ENCODE peak calls at places on chromosomes 4 and X, in seven cellular contexts. O is mesenchymal stem cell, E is lung, I is Peyer's patch, S is heart left ventricle, X is upper lobe of left lung, G is keratinocyte. D is an unnamed sample. For H3K4me1 and H3K36me3, the result is how much of the 10 kb centered on the place peaks cover.

GRCh38 chrX:69136546-69137331 is 28.5 kb downstream of the PJA1 start:
- DNase-seq in X (no peak), O (peak), S (no peak), E (no peak), G (no peak), I (no peak), D (no peak)

GRCh38 chr4:55475394-55476243 is 71.1 kb downstream of the CLOCK start:
- DNase-seq in O (peak), G (no peak), X (no peak), E (no peak), S (no peak), I (no peak), D (no peak)

GRCh38 chr4:83771113-83771705 is 235.3 kb downstream of the GPAT3 start:
- DNase-seq in X (peak), S (no peak), I (no peak), G (no peak), E (peak), O (peak), D (peak)

GRCh38 chrX:129239371-129239770 is 283.9 kb downstream of the SMARCA1 start:
- DNase-seq in I (no peak), G (no peak), O (no peak), E (no peak), S (no peak), X (no peak), D (no peak)

GRCh38 chr4:103425406-103425805 is 227.3 kb upstream of the CENPE start:
- DNase-seq in I (no peak), G (no peak), X (no peak), O (no peak), E (no peak), S (no peak), D (no peak)

GRCh38 chrX:150088766-150089518 is 150.7 kb upstream of the EOLA2 start:
- DNase-seq in S (no peak), E (no peak), I (no peak), G (no peak), X (no peak), O (no peak), D (no peak)

GRCh38 chr4:103626296-103626695 is 93.5 kb downstream of the TACR3 start:
- DNase-seq in I (no peak), S (no peak), O (no peak), G (no peak), X (no peak), E (no peak), D (no peak)

GRCh38 chr4:8370835-8371234 is 69.7 kb downstream of the ACOX3 start:
- DNase-seq in E (no peak), O (no peak), I (no peak), S (no peak), X (no peak), G (no peak), D (no peak)

GRCh38 chr4:12729384-12729783 is 754.8 kb downstream of the RAB28 start:
- DNase-seq in O (peak), I (no peak), X (no peak), E (no peak), G (no peak), S (no peak), D (no peak)

GRCh38 chrX:10401239-10401638 is 219.1 kb downstream of the MID1 start:
- DNase-seq in X (no peak), S (no peak), E (no peak), G (no peak), O (no peak), I (no peak), D (no peak)

GRCh38 chr4:184275766-184276165 is 58.1 kb upstream of the ENPP6 start:
- DNase-seq in G (no peak), X (no peak), S (no peak), O (no peak), E (no peak), I (no peak), D (no peak)

GRCh38 chr4:154578919-154579318 is 11.6 kb downstream of the FGA start:
- DNase-seq in I (no peak), E (no peak), O (no peak), X (no peak), G (no peak), S (no peak), D (no peak)

GRCh38 chr4:173748353-173748752 is 218.3 kb upstream of the HAND2 start:
- DNase-seq in G (no peak), I (no peak), S (no peak), E (no peak), X (no peak), O (peak), D (no peak)

GRCh38 chr4:122632396-122633143 is 11.7 kb upstream of the IL21 start:
- DNase-seq in I (no peak), X (peak), S (no peak), G (no peak), O (no peak), E (no peak), D (no peak)

GRCh38 chr4:1300466-1301455 is 11.1 kb downstream of the MAEA start:
- DNase-seq in E (peak), G (peak), I (no peak), X (peak), O (peak), S (peak), D (no peak)

GRCh38 chrX:7993873-7994272 is 66.7 kb upstream of the PNPLA4 start:
- DNase-seq in O (no peak), S (no peak), G (no peak), I (no peak), X (no peak), E (no peak), D (no peak)

GRCh38 chrX:39476596-39476995 is 621.2 kb downstream of the BCOR start:
- DNase-seq in X (no peak), S (no peak), O (no peak), G (no peak), E (no peak), I (no peak), D (no peak)

GRCh38 chrX:11435568-11435967 is 142.4 kb downstream of the AMELX start:
- DNase-seq in S (no peak), X (no peak), I (no peak), G (no peak), E (no peak), O (peak), D (no peak)

GRCh38 chrX:77899081-77899828 is at the start of gene COX7B:
- DNase-seq in O (peak), S (no peak), E (peak), I (peak), X (peak), G (peak), D (peak)

GRCh38 chr4:55736605-55737183 is 82.9 kb upstream of the EXOC1L start:
- DNase-seq in O (no peak), S (no peak), E (no peak), I (no peak), X (no peak), G (no peak), D (no peak)

GRCh38 chr4:172982151-172982590 is 186.4 kb upstream of the GALNT7 start:
- DNase-seq in O (peak), S (no peak), X (no peak), I (no peak), E (no peak), G (peak), D (no peak)

GRCh38 chr4:112865443-112865842 is 184.0 kb upstream of the ANK2 start:
- DNase-seq in O (no peak), X (no peak), S (no peak), G (no peak), E (no peak), I (no peak), D (no peak)

GRCh38 chrX:20989361-20989760 is 384.9 kb upstream of the CNKSR2 start:
- DNase-seq in I (no peak), O (no peak), X (no peak), S (no peak), E (no peak), G (no peak), D (no peak)

GRCh38 chrX:23515028-23515427 is 152.3 kb upstream of the PRDX4 start:
- DNase-seq in E (no peak), O (no peak), S (no peak), I (no peak), X (no peak), G (peak), D (no peak)

GRCh38 chr4:56619160-56619559 is 61.9 kb downstream of the HOPX start:
- DNase-seq in X (no peak), E (no peak), G (no peak), O (peak), S (no peak), I (no peak), D (no peak)

GRCh38 chr4:53003959-53004358 is 141.8 kb downstream of the RASL11B start:
- DNase-seq in G (no peak), I (no peak), O (peak), E (no peak), S (no peak), X (no peak), D (no peak)

GRCh38 chrX:84747516-84747915 is 245.3 kb upstream of the HDX start:
- DNase-seq in X (no peak), I (no peak), O (no peak), E (no peak), S (no peak), G (no peak), D (no peak)

GRCh38 chr4:129603241-129603931 is 507.4 kb downstream of the C4orf33 start:
- DNase-seq in O (no peak), E (no peak), X (no peak), S (no peak), I (no peak), G (no peak), D (no peak)

GRCh38 chrX:95367286-95367685 is 1317.4 kb upstream of the DIAPH2 start:
- DNase-seq in S (no peak), X (no peak), E (no peak), G (no peak), I (no peak), O (no peak), D (no peak)

GRCh38 chr4:177573487-177573886 is 131.2 kb upstream of the AGA start:
- DNase-seq in I (no peak), O (peak), S (no peak), G (peak), E (no peak), X (no peak), D (no peak)

GRCh38 chr4:77586953-77587383 is 18.7 kb upstream of the CXCL13 start:
- DNase-seq in O (no peak), I (no peak), G (no peak), S (no peak), E (no peak), X (no peak), D (no peak)

GRCh38 chr4:41611881-41612871 is 74.2 kb downstream of the LIMCH1 start:
- DNase-seq in O (peak), G (no peak), E (peak), S (peak), I (no peak), X (peak), D (peak)

GRCh38 chrX:119503484-119503861 is 35.2 kb downstream of the SLC25A5 start:
- DNase-seq in E (peak), O (peak), X (peak), S (no peak), G (no peak), I (no peak), D (no peak)

GRCh38 chrX:110159235-110159634 is 156.3 kb downstream of the TMEM164 start:
- DNase-seq in E (no peak), I (peak), S (no peak), O (no peak), X (no peak), G (no peak), D (no peak)

GRCh38 chr4:17197070-17197469 is 298.6 kb upstream of the LDB2 start:
- DNase-seq in E (no peak), G (no peak), S (no peak), X (no peak), I (no peak), O (no peak), D (no peak)

GRCh38 chr4:108058685-108059440 is 69.2 kb downstream of the HADH start:
- DNase-seq in O (peak), I (no peak), G (peak), S (no peak), E (no peak), X (no peak), D (peak)

GRCh38 chrX:119482497-119483480 is 14.5 kb downstream of the SLC25A5 start:
- DNase-seq in X (peak), I (peak), O (peak), E (peak), G (no peak), S (peak), D (peak)

GRCh38 chrX:105658136-105658535 is 164.2 kb upstream of the NRK start:
- DNase-seq in O (peak), I (no peak), E (no peak), S (no peak), X (no peak), G (no peak), D (no peak)

GRCh38 chr4:45119376-45119775 is 393.0 kb upstream of the GNPDA2 start:
- DNase-seq in O (no peak), G (no peak), X (no peak), I (no peak), E (no peak), S (no peak), D (no peak)

GRCh38 chr4:36321176-36321575 is 39.8 kb downstream of the DTHD1 start:
- DNase-seq in S (no peak), O (no peak), G (no peak), X (no peak), I (no peak), E (no peak), D (no peak)

GRCh38 chr4:36325499-36325898 is 44.1 kb downstream of the DTHD1 start:
- DNase-seq in X (no peak), S (no peak), G (no peak), I (no peak), O (no peak), E (no peak), D (no peak)

GRCh38 chr4:36324808-36325207 is 43.4 kb downstream of the DTHD1 start:
- DNase-seq in I (no peak), S (no peak), X (no peak), E (no peak), O (no peak), G (no peak), D (no peak)

GRCh38 chr4:36323801-36324419 is 42.5 kb downstream of the DTHD1 start:
- DNase-seq in E (no peak), I (no peak), X (no peak), O (no peak), G (no peak), S (no peak), D (no peak)

GRCh38 chr4:36322921-36323354 is 41.5 kb downstream of the DTHD1 start:
- DNase-seq in G (no peak), X (no peak), S (no peak), E (no peak), I (no peak), O (no peak), D (no peak)
- H3K4me1 ChIP-seq in G (under half), X (under half), S (under half), E (under half), I (under half), O (under half), D (under half)

GRCh38 chr4:15479913-15480185 is 10.2 kb downstream of the CC2D2A start:
- DNase-seq in X (no peak), I (no peak), E (no peak), G (no peak), S (no peak), O (peak), D (no peak)
- H3K4me3 ChIP-seq in X (no peak), I (peak), E (peak), G (peak), S (peak), O (peak), D (peak)

DNA sequence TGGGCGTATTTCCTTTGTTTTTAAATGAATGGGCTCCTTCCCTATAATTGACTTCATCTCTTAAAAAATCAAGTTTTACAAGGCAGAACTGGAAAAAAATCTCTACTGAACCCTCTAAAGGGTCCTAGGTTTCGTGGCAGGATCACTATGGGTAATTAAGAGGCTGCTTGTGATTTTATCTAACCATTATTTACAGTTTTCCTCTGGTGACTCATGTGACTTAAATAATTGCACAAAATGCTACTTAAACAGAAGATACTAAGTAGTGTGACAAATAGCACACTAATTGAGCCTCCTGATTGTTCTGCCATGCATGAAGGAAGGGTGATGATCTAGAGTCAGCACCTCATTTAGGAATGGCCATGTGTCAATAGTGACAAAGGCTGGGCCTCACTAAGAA is 35.5 kb downstream of the OFD1 start:
- DNase-seq in S (no peak), I (no peak), E (no peak), X (no peak), O (no peak), G (no peak), D (no peak)
- H3K36me3 ChIP-seq in S (under half), I (under half), E (under half), X (under half), O (under half), G (under half), D (under half)

DNA sequence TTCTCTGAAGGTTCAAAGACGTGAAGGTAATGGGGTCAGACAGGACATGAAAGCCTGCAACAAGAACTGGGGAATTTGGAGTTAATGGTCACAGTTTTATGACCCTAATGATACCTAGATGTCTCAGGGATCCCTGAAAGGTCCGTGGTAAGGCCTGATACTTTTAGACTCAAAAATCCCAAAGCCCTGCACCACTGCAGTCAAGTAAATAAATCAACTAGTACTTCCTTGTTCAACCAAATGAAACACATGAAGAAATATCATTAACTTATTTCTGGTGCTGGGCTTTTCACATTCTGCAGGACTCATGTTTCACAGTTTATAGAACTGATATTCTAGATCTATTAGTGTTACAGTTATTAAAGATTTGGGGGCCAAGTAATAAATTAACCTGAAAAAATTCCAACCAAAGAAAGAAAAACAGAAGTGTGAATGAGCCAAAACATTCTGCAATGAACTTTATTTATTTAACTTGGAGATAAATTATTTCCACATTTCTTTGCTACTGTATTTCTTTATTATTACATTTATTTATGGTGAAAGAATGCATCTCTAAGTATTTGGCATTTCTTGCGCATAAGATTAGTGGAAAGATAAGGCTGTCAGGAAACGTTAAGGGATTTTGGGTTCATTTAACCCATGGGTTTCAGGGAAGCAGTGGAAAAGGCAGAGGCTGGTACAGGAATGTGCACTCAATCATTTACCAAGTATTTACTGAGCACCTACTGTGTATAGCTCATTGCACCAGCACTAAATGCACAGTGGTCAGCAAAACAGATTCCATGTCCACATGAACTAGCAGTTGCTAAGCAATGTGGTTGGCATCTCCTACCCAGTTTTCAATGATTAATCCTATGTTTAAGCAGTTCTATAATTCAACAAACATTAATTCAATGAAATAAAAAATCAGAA is 8.7 kb downstream of the WDFY3 start:
- DNase-seq in O (no peak), S (no peak), X (no peak), I (no peak), G (no peak), E (no peak), D (no peak)
- H3K4me1 ChIP-seq in O (under half), S (half or more), X (under half), I (under half), G (under half), E (under half), D (under half)

GRCh38 chr4:5120468-5120867 is 69.2 kb downstream of the STK32B start:
- DNase-seq in E (no peak), I (no peak), S (no peak), G (no peak), O (no peak), X (no peak), D (no peak)
- H3K4me3 ChIP-seq in E (no peak), I (no peak), S (no peak), G (no peak), O (no peak), X (no peak), D (no peak)

DNA sequence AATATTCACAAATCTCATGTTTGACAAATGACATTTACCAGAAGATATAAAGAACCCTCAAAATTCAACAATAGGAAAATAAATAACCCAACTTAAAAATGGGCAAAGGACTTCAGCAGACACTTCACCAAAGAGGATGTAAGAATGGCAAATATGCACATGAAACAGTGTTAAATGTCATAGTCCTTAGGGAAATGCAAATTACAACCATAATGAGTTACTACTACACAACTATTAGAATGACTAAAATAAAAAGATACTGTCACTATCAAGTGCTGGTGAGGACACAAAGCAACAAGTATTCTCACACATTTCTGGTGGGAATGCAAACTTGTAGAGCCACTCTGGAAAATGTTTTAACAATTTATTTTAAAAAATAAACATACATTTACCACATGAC is 40.8 kb upstream of the NR0B1 start:
- DNase-seq in G (no peak), I (no peak), E (no peak), O (no peak), X (no peak), S (no peak), D (no peak)
- H3K36me3 ChIP-seq in G (under half), I (under half), E (under half), O (under half), X (under half), S (under half), D (under half)

DNA sequence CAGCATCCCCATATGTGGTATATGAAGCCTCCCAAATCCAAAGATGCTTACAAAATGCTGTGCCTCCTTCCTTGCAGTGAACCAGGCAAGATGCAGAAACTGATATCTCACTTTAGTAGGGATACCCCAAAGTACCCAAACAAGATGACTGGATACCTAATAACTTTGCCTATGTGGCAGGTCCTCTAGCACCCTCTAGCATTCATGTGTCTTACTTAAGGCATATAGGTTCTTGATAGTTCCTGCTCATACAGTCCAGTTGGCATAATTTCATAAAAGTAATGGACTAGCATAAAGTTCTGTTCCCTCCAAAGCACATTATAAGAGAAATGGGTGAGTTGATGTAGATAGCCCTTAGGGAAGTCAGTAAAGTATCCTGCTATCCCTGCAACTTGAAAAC is 36.8 kb upstream of the SPP1 start:
- DNase-seq in X (no peak), E (no peak), G (no peak), S (no peak), O (no peak), I (no peak), D (no peak)
- H3K4me1 ChIP-seq in X (under half), E (under half), G (under half), S (under half), O (under half), I (under half), D (under half)

D was measured in Caco-2.